ENCODE peak calls at places on chromosomes 16 and 17, in six cellular contexts. One of them, this sample, is unnamed.

GRCh38 chr17:41507315-41507880 is 2.0 kb upstream of the KRT13 start:
- DNase-seq in lower leg skin: no peak
- DNase-seq in activated gamma-delta T cell: no peak
- DNase-seq in T-cell: no peak
- DNase-seq in activated CD4-positive, alpha-beta memory T cell treated with anti-CD3 and anti-CD28 coated beads for 36 hours: no peak
- DNase-seq in activated CD4-positive, alpha-beta T cell treated with anti-CD3 and anti-CD28 coated beads, Interleukin-2, amount 50 U/mL, for 4 hours: no peak
- DNase-seq in this sample: no peak

GRCh38 chr17:83041305-83041704 is 38.1 kb upstream of the METRNL start:
- DNase-seq in activated gamma-delta T cell: no peak
- DNase-seq in activated CD4-positive, alpha-beta memory T cell treated with anti-CD3 and anti-CD28 coated beads for 36 hours: no peak
- DNase-seq in lower leg skin: no peak
- DNase-seq in activated CD4-positive, alpha-beta T cell treated with anti-CD3 and anti-CD28 coated beads, Interleukin-2, amount 50 U/mL, for 4 hours: no peak
- DNase-seq in T-cell: no peak
- DNase-seq in this sample: no peak

GRCh38 chr16:77896357-77896972 is 108.1 kb downstream of the VAT1L start:
- DNase-seq in activated CD4-positive, alpha-beta memory T cell treated with anti-CD3 and anti-CD28 coated beads for 36 hours: no peak
- DNase-seq in T-cell: no peak
- DNase-seq in lower leg skin: peak; percentile 32
- DNase-seq in activated gamma-delta T cell: no peak
- DNase-seq in activated CD4-positive, alpha-beta T cell treated with anti-CD3 and anti-CD28 coated beads, Interleukin-2, amount 50 U/mL, for 4 hours: no peak
- DNase-seq in this sample: no peak

GRCh38 chr17:80622170-80622466 is 77.5 kb downstream of the RPTOR start:
- DNase-seq in activated CD4-positive, alpha-beta T cell treated with anti-CD3 and anti-CD28 coated beads, Interleukin-2, amount 50 U/mL, for 4 hours: no peak
- DNase-seq in T-cell: no peak
- DNase-seq in lower leg skin: no peak
- DNase-seq in activated gamma-delta T cell: no peak
- DNase-seq in activated CD4-positive, alpha-beta memory T cell treated with anti-CD3 and anti-CD28 coated beads for 36 hours: no peak
- DNase-seq in this sample: no peak

GRCh38 chr16:81996664-81997529 is 14.4 kb downstream of the SDR42E1 start:
- DNase-seq in lower leg skin: no peak
- DNase-seq in T-cell: no peak
- DNase-seq in activated gamma-delta T cell: no peak
- DNase-seq in activated CD4-positive, alpha-beta memory T cell treated with anti-CD3 and anti-CD28 coated beads for 36 hours: no peak
- DNase-seq in activated CD4-positive, alpha-beta T cell treated with anti-CD3 and anti-CD28 coated beads, Interleukin-2, amount 50 U/mL, for 4 hours: no peak
- DNase-seq in this sample: no peak

GRCh38 chr16:26705346-26705745 is 361.4 kb upstream of the C16orf82 start:
- DNase-seq in lower leg skin: no peak
- DNase-seq in T-cell: no peak
- DNase-seq in activated CD4-positive, alpha-beta T cell treated with anti-CD3 and anti-CD28 coated beads, Interleukin-2, amount 50 U/mL, for 4 hours: no peak
- DNase-seq in activated gamma-delta T cell: no peak
- DNase-seq in activated CD4-positive, alpha-beta memory T cell treated with anti-CD3 and anti-CD28 coated beads for 36 hours: no peak
- DNase-seq in this sample: no peak

GRCh38 chr17:49520386-49521087 is 25.4 kb downstream of the NGFR start:
- DNase-seq in lower leg skin: peak; percentile 70
- DNase-seq in activated CD4-positive, alpha-beta T cell treated with anti-CD3 and anti-CD28 coated beads, Interleukin-2, amount 50 U/mL, for 4 hours: no peak
- DNase-seq in activated CD4-positive, alpha-beta memory T cell treated with anti-CD3 and anti-CD28 coated beads for 36 hours: no peak
- DNase-seq in activated gamma-delta T cell: no peak
- DNase-seq in T-cell: no peak
- DNase-seq in this sample: no peak

GRCh38 chr16:16014329-16015224 is 65.2 kb downstream of the ABCC1 start:
- DNase-seq in activated CD4-positive, alpha-beta T cell treated with anti-CD3 and anti-CD28 coated beads, Interleukin-2, amount 50 U/mL, for 4 hours: no peak
- DNase-seq in lower leg skin: no peak
- DNase-seq in activated gamma-delta T cell: no peak
- DNase-seq in activated CD4-positive, alpha-beta memory T cell treated with anti-CD3 and anti-CD28 coated beads for 36 hours: no peak
- DNase-seq in T-cell: no peak
- DNase-seq in this sample: no peak

GRCh38 chr16:48329138-48329537 is 56.1 kb downstream of the SIAH1 start:
- DNase-seq in activated gamma-delta T cell: no peak
- DNase-seq in activated CD4-positive, alpha-beta memory T cell treated with anti-CD3 and anti-CD28 coated beads for 36 hours: no peak
- DNase-seq in lower leg skin: no peak
- DNase-seq in activated CD4-positive, alpha-beta T cell treated with anti-CD3 and anti-CD28 coated beads, Interleukin-2, amount 50 U/mL, for 4 hours: no peak
- DNase-seq in T-cell: no peak
- DNase-seq in this sample: no peak

GRCh38 chr16:23119570-23119969 is 29.7 kb downstream of the USP31 start:
- DNase-seq in lower leg skin: no peak
- DNase-seq in activated CD4-positive, alpha-beta memory T cell treated with anti-CD3 and anti-CD28 coated beads for 36 hours: no peak
- DNase-seq in activated CD4-positive, alpha-beta T cell treated with anti-CD3 and anti-CD28 coated beads, Interleukin-2, amount 50 U/mL, for 4 hours: no peak
- DNase-seq in activated gamma-delta T cell: no peak
- DNase-seq in T-cell: no peak
- DNase-seq in this sample: no peak

GRCh38 chr16:29662000-29662728 is 883 bp upstream of the SPN start:
- DNase-seq in activated CD4-positive, alpha-beta T cell treated with anti-CD3 and anti-CD28 coated beads, Interleukin-2, amount 50 U/mL, for 4 hours: no peak
- DNase-seq in T-cell: no peak
- DNase-seq in activated gamma-delta T cell: no peak
- DNase-seq in lower leg skin: no peak
- DNase-seq in activated CD4-positive, alpha-beta memory T cell treated with anti-CD3 and anti-CD28 coated beads for 36 hours: no peak
- DNase-seq in this sample: no peak

GRCh38 chr16:68529931-68530667 is 9.0 kb upstream of the ZFP90 start:
- DNase-seq in activated gamma-delta T cell: peak; percentile 66
- DNase-seq in lower leg skin: peak; percentile 98
- DNase-seq in T-cell: peak; percentile 86
- DNase-seq in activated CD4-positive, alpha-beta T cell treated with anti-CD3 and anti-CD28 coated beads, Interleukin-2, amount 50 U/mL, for 4 hours: peak; percentile 91
- DNase-seq in activated CD4-positive, alpha-beta memory T cell treated with anti-CD3 and anti-CD28 coated beads for 36 hours: peak; percentile 95
- DNase-seq in this sample: peak; percentile 83

GRCh38 chr17:77750427-77751043 is 208.0 kb upstream of the TNRC6C start:
- DNase-seq in T-cell: no peak
- DNase-seq in activated gamma-delta T cell: no peak
- DNase-seq in activated CD4-positive, alpha-beta memory T cell treated with anti-CD3 and anti-CD28 coated beads for 36 hours: no peak
- DNase-seq in lower leg skin: peak; percentile 72
- DNase-seq in activated CD4-positive, alpha-beta T cell treated with anti-CD3 and anti-CD28 coated beads, Interleukin-2, amount 50 U/mL, for 4 hours: no peak
- DNase-seq in this sample: no peak

GRCh38 chr16:10668322-10669045 is 26.2 kb downstream of the TEKT5 start:
- DNase-seq in T-cell: no peak
- DNase-seq in lower leg skin: no peak
- DNase-seq in activated CD4-positive, alpha-beta T cell treated with anti-CD3 and anti-CD28 coated beads, Interleukin-2, amount 50 U/mL, for 4 hours: no peak
- DNase-seq in activated gamma-delta T cell: no peak
- DNase-seq in activated CD4-positive, alpha-beta memory T cell treated with anti-CD3 and anti-CD28 coated beads for 36 hours: peak; percentile 22
- DNase-seq in this sample: no peak

GRCh38 chr16:53175118-53175517 is 120.3 kb downstream of the CHD9 start:
- DNase-seq in lower leg skin: no peak
- DNase-seq in T-cell: no peak
- DNase-seq in activated gamma-delta T cell: no peak
- DNase-seq in activated CD4-positive, alpha-beta memory T cell treated with anti-CD3 and anti-CD28 coated beads for 36 hours: no peak
- DNase-seq in activated CD4-positive, alpha-beta T cell treated with anti-CD3 and anti-CD28 coated beads, Interleukin-2, amount 50 U/mL, for 4 hours: no peak
- DNase-seq in this sample: no peak

GRCh38 chr16:27859020-27859419 is 204.5 kb downstream of the GSG1L start:
- DNase-seq in activated CD4-positive, alpha-beta memory T cell treated with anti-CD3 and anti-CD28 coated beads for 36 hours: no peak
- DNase-seq in activated gamma-delta T cell: no peak
- DNase-seq in lower leg skin: no peak
- DNase-seq in activated CD4-positive, alpha-beta T cell treated with anti-CD3 and anti-CD28 coated beads, Interleukin-2, amount 50 U/mL, for 4 hours: no peak
- DNase-seq in T-cell: no peak
- DNase-seq in this sample: no peak

GRCh38 chr17:8944748-8945147 is 20.8 kb downstream of the PIK3R5 start:
- DNase-seq in activated CD4-positive, alpha-beta T cell treated with anti-CD3 and anti-CD28 coated beads, Interleukin-2, amount 50 U/mL, for 4 hours: no peak
- DNase-seq in activated CD4-positive, alpha-beta memory T cell treated with anti-CD3 and anti-CD28 coated beads for 36 hours: no peak
- DNase-seq in activated gamma-delta T cell: no peak
- DNase-seq in lower leg skin: no peak
- DNase-seq in T-cell: no peak
- DNase-seq in this sample: no peak

GRCh38 chr16:29811896-29812665 is at the start of gene PRRT2:
- DNase-seq in activated CD4-positive, alpha-beta T cell treated with anti-CD3 and anti-CD28 coated beads, Interleukin-2, amount 50 U/mL, for 4 hours: peak; percentile 23
- DNase-seq in activated CD4-positive, alpha-beta memory T cell treated with anti-CD3 and anti-CD28 coated beads for 36 hours: peak; percentile 75
- DNase-seq in activated gamma-delta T cell: peak; percentile 45
- DNase-seq in T-cell: no peak
- DNase-seq in lower leg skin: peak; percentile 93
- DNase-seq in this sample: no peak

GRCh38 chr16:16095646-16096045 is 127.6 kb downstream of the ABCC6 start:
- DNase-seq in activated CD4-positive, alpha-beta memory T cell treated with anti-CD3 and anti-CD28 coated beads for 36 hours: no peak
- DNase-seq in T-cell: no peak
- DNase-seq in lower leg skin: no peak
- DNase-seq in activated CD4-positive, alpha-beta T cell treated with anti-CD3 and anti-CD28 coated beads, Interleukin-2, amount 50 U/mL, for 4 hours: no peak
- DNase-seq in activated gamma-delta T cell: no peak
- DNase-seq in this sample: no peak

GRCh38 chr17:17152385-17152784 is 53.7 kb downstream of the PLD6 start:
- DNase-seq in activated CD4-positive, alpha-beta memory T cell treated with anti-CD3 and anti-CD28 coated beads for 36 hours: no peak
- DNase-seq in T-cell: no peak
- DNase-seq in activated CD4-positive, alpha-beta T cell treated with anti-CD3 and anti-CD28 coated beads, Interleukin-2, amount 50 U/mL, for 4 hours: no peak
- DNase-seq in lower leg skin: no peak
- DNase-seq in activated gamma-delta T cell: no peak
- DNase-seq in this sample: no peak

GRCh38 chr16:80144191-80144590 is 396.6 kb upstream of the DYNLRB2 start:
- DNase-seq in lower leg skin: peak; percentile 20
- DNase-seq in activated gamma-delta T cell: no peak
- DNase-seq in activated CD4-positive, alpha-beta T cell treated with anti-CD3 and anti-CD28 coated beads, Interleukin-2, amount 50 U/mL, for 4 hours: no peak
- DNase-seq in activated CD4-positive, alpha-beta memory T cell treated with anti-CD3 and anti-CD28 coated beads for 36 hours: no peak
- DNase-seq in T-cell: no peak
- DNase-seq in this sample: no peak

GRCh38 chr17:17103160-17103559 is 60.9 kb downstream of the MPRIP start:
- DNase-seq in T-cell: no peak
- DNase-seq in activated CD4-positive, alpha-beta memory T cell treated with anti-CD3 and anti-CD28 coated beads for 36 hours: no peak
- DNase-seq in activated gamma-delta T cell: no peak
- DNase-seq in lower leg skin: no peak
- DNase-seq in activated CD4-positive, alpha-beta T cell treated with anti-CD3 and anti-CD28 coated beads, Interleukin-2, amount 50 U/mL, for 4 hours: no peak
- DNase-seq in this sample: no peak

GRCh38 chr16:749010-749409 is 8.2 kb upstream of the CIAO3 start:
- DNase-seq in lower leg skin: no peak
- DNase-seq in activated gamma-delta T cell: no peak
- DNase-seq in activated CD4-positive, alpha-beta T cell treated with anti-CD3 and anti-CD28 coated beads, Interleukin-2, amount 50 U/mL, for 4 hours: no peak
- DNase-seq in activated CD4-positive, alpha-beta memory T cell treated with anti-CD3 and anti-CD28 coated beads for 36 hours: no peak
- DNase-seq in T-cell: no peak
- DNase-seq in this sample: no peak

GRCh38 chr17:5912927-5913565 is 157.1 kb upstream of the WSCD1 start:
- DNase-seq in activated CD4-positive, alpha-beta T cell treated with anti-CD3 and anti-CD28 coated beads, Interleukin-2, amount 50 U/mL, for 4 hours: no peak
- DNase-seq in activated CD4-positive, alpha-beta memory T cell treated with anti-CD3 and anti-CD28 coated beads for 36 hours: no peak
- DNase-seq in T-cell: no peak
- DNase-seq in lower leg skin: no peak
- DNase-seq in activated gamma-delta T cell: no peak
- DNase-seq in this sample: no peak

GRCh38 chr16:5025171-5025632 is 8.5 kb downstream of the NAGPA start:
- DNase-seq in lower leg skin: no peak
- DNase-seq in T-cell: no peak
- DNase-seq in activated gamma-delta T cell: no peak
- DNase-seq in activated CD4-positive, alpha-beta T cell treated with anti-CD3 and anti-CD28 coated beads, Interleukin-2, amount 50 U/mL, for 4 hours: no peak
- DNase-seq in activated CD4-positive, alpha-beta memory T cell treated with anti-CD3 and anti-CD28 coated beads for 36 hours: no peak
- DNase-seq in this sample: no peak